ENCODE peak calls at places on chromosomes 11 and 22, in four cellular contexts. R is WTC11, E is K562, J is GM12878. Q is an unnamed sample.

GRCh38 chr11:100815787-100816330 is 128.8 kb downstream of the ARHGAP42 start:
- DNase-seq in R (no peak), J (no peak), E (no peak), Q (no peak)

GRCh38 chr22:49142281-49142680 is 685.4 kb downstream of the BRD1 start:
- DNase-seq in E (no peak), J (no peak), R (no peak), Q (no peak)

GRCh38 chr22:28710112-28710888 is 30.7 kb upstream of the TTC28 start:
- DNase-seq in R (no peak), J (no peak), E (no peak), Q (peak; percentile 13)

GRCh38 chr22:50169774-50170341 is 673 bp upstream of the PANX2 start:
- DNase-seq in J (no peak), E (peak; percentile 84), R (no peak), Q (no peak)

GRCh38 chr22:36221799-36222751 is 17.3 kb downstream of the APOL2 start:
- DNase-seq in J (no peak), R (peak; percentile 74), E (peak; percentile 67), Q (peak; percentile 37)

GRCh38 chr11:45379162-45379863 is 93.2 kb upstream of the SYT13 start:
- DNase-seq in E (no peak), R (no peak), J (no peak), Q (no peak)

GRCh38 chr22:35580351-35581022 is 36.6 kb downstream of the MB start:
- DNase-seq in E (no peak), R (no peak), J (no peak), Q (no peak)

GRCh38 chr22:48405741-48406140 is 1421.9 kb downstream of the BRD1 start:
- DNase-seq in J (no peak), E (no peak), R (no peak), Q (no peak)

GRCh38 chr11:92941676-92942571 is 27.5 kb upstream of the MTNR1B start:
- DNase-seq in J (no peak), E (peak; percentile 31), R (no peak), Q (peak; percentile 23)

GRCh38 chr11:131977854-131978253 is 607.4 kb downstream of the NTM start:
- DNase-seq in J (no peak), E (no peak), R (no peak), Q (no peak)

GRCh38 chr11:120807414-120808150 is 216.3 kb upstream of the TBCEL start:
- DNase-seq in E (no peak), J (no peak), R (no peak), Q (peak; percentile 60)

GRCh38 chr11:120780239-120780638 is 243.7 kb upstream of the TBCEL start:
- DNase-seq in E (no peak), J (no peak), R (no peak), Q (no peak)

GRCh38 chr11:41245184-41245583 is 214.3 kb downstream of the LRRC4C start:
- DNase-seq in E (no peak), R (no peak), J (no peak), Q (no peak)

GRCh38 chr11:35145249-35145648 is 6.3 kb downstream of the CD44 start:
- DNase-seq in J (peak; percentile 86), R (no peak), E (peak; percentile 17), Q (no peak)

GRCh38 chr22:28034760-28035401 is 115.8 kb upstream of the PITPNB start:
- DNase-seq in R (no peak), J (no peak), E (peak; percentile 84), Q (no peak)

GRCh38 chr22:31229402-31230140 is 17.5 kb downstream of the LIMK2 start:
- DNase-seq in J (no peak), E (peak; percentile 32), R (no peak), Q (no peak)

GRCh38 chr22:31228425-31228824 is 16.3 kb downstream of the LIMK2 start:
- DNase-seq in E (no peak), J (no peak), R (no peak), Q (no peak)

GRCh38 chr22:31230155-31230870 is 18.2 kb downstream of the LIMK2 start:
- DNase-seq in E (no peak), J (peak; percentile 57), R (no peak), Q (no peak)

GRCh38 chr22:31233001-31233400 is 20.9 kb downstream of the LIMK2 start:
- DNase-seq in J (no peak), E (no peak), R (no peak), Q (no peak)

DNA sequence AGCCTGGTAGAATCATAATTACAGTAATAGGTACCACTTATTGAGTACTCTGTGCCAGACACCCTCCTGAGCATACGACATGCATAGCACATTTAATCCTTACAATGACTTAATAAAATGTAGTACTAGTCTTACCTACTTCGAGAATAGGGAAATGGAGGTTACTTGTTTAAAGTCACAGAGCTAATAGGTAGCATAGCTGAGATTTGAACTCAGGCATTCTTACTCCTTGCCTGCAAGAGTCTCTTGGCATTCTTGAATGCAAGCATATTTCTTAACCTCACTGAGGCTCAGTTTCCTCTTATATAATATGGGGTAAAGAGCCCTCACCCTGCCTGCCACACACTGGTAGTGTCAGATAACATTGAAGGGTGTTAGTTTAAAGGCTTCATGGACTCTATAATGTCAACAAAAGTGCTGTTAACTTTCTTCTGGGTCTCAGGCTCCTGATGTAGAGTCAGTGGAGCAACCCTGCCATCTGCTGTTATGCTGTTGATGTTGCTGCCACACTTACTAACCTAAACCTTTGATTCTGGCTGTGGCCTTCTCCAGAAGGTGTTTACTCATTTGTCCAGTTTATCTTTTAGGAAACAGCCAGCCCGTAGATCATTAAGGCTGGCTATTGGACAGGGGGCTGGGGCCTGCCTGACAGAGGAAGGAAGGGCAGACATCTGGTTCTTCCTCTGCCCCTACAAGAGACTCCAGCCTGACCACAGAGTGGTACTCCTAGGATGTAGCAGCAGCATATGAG is 18.9 kb downstream of the LIMK2 start:
- DNase-seq in E (peak; percentile 61), J (no peak), R (no peak), Q (peak; percentile 83)
- TF ChIP-seq TCF7 in E (no peak), J (no peak), R (no peak), Q (no peak)

GRCh38 chr11:122852071-122852831 is 14.0 kb downstream of the CRTAM start:
- DNase-seq in J (no peak), R (no peak), E (no peak), Q (no peak)
- TF ChIP-seq TCF7 in J (no peak), R (no peak), E (no peak), Q (no peak)

DNA sequence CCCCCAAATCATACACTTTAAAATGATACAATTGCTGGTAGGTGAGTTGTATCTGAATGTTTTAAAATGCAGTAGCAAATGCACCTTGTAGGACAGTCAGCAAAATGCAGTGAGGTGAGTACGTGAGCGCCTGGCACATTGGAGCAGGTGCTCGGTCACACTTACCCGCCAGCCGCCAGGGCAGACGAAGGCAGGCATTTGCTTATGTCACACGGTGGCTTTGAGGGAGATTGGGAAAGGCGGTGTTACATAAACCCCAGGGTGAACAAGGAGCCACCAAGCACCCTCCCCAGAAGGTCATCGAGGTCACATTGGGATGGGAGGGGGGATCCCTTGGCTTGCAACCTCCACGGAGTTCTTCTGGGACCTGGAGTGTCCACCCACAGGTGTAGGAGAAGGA is 6.5 kb upstream of the OSM start:
- DNase-seq in R (no peak), E (no peak), J (no peak), Q (no peak)
- TF ChIP-seq TCF7 in R (no peak), E (no peak), J (no peak), Q (no peak)

GRCh38 chr11:7437706-7438105 is 47.6 kb upstream of the OLFML1 start:
- DNase-seq in R (no peak), J (no peak), E (no peak), Q (no peak)

GRCh38 chr11:7448126-7448525 is 37.2 kb upstream of the OLFML1 start:
- DNase-seq in J (no peak), E (no peak), R (peak; percentile 47), Q (no peak)

GRCh38 chr11:7439921-7440320 is 45.4 kb upstream of the OLFML1 start:
- DNase-seq in R (no peak), J (no peak), E (no peak), Q (no peak)

GRCh38 chr11:7444582-7444981 is 40.7 kb upstream of the OLFML1 start:
- DNase-seq in E (no peak), J (no peak), R (no peak), Q (no peak)

DNA sequence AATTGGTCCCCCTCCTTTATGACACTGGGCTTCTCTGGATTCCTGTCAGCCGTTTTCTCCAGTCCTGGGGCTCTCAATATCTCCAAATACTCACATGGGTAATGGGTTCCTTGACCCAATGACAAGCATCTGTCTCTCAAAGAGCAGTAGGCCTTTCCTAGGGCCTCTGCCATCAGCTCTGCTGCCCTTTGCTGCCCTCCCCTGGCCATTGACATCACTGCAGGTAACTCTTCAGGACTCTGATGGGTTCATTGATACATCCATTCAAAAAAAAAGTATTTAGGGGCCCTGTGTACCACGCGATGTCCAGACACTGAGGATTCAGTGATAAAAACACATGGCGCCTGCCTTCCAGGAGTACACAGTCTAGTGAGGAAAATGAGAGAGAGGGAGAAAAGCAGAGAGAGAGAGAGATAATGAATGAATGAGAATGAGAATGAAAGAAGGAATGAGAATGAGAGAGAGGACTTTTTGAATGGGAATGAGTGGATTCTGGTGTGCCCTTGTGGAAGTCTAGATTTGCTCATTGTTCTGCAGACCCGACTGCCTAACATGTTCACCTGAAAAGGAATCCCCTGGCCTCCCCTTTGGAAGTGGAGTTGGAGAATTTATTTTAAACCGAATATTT is 42.6 kb upstream of the OLFML1 start:
- DNase-seq in J (peak; percentile 30), E (peak; percentile 65), R (peak; percentile 89), Q (peak; percentile 43)
- TF ChIP-seq TCF7 in J (no peak), E (no peak), R (no peak), Q (no peak)

GRCh38 chr22:38882972-38883622 is 11.1 kb upstream of the CBX6 start:
- DNase-seq in J (no peak), E (no peak), R (no peak), Q (no peak)

GRCh38 chr22:38881997-38882396 is 10.0 kb upstream of the CBX6 start:
- DNase-seq in J (no peak), R (no peak), E (no peak), Q (no peak)

GRCh38 chr22:38881464-38881871 is 9.5 kb upstream of the CBX6 start:
- DNase-seq in E (no peak), R (no peak), J (no peak), Q (no peak)

GRCh38 chr22:38879961-38880360 is 7.9 kb upstream of the CBX6 start:
- DNase-seq in R (no peak), E (no peak), J (no peak), Q (no peak)

DNA sequence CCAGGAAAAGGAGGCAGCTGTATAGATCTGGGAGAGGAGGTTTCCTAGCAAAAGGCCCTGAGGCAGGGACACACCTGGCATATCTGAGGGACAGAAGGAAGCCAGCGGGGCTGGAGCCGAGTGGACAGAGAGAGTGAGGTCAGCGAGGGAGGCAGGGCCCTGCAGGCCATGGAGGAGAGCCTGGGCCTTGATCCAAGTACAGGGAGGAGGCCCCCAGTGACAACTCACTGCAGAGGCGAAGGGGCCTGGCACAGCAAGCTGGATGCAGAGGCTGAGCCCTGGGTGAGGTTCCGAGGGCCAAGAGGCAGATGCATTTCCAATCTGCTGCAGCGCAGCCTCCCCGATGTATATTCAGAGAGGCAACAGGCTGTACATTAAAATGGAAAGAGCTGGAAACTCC is 10.5 kb upstream of the CBX6 start:
- DNase-seq in J (no peak), E (no peak), R (no peak), Q (no peak)
- TF ChIP-seq TCF7 in J (no peak), E (no peak), R (no peak), Q (no peak)

GRCh38 chr11:119206512-119207299 is 567 bp downstream of the CBL start:
- DNase-seq in R (peak; percentile 68), E (peak; percentile 73), J (no peak), Q (no peak)
- TF ChIP-seq TCF7 in R (no peak), E (no peak), J (no peak), Q (no peak)

Q was measured in HepG2.